ENCODE peak calls at places on chromosome 5, in nine cellular contexts. One of them, this sample, is unnamed.

GRCh38 chr5:78283105-78283504 is 11.4 kb downstream of the AP3B1 start:
- DNase-seq in heart left ventricle: no peak
- DNase-seq in myocyte: peak
- DNase-seq in hypothalamus: no peak
- DNase-seq in AG09309: no peak
- DNase-seq in GM06990: no peak
- DNase-seq in stimulated activated CD4-positive, alpha-beta T cell treated with anti-CD3 and anti-CD28 coated beads, Interleukin-15, amount 100 ng/mL, for 1 hour: no peak
- DNase-seq in M059J: no peak
- DNase-seq in RWPE1: no peak
- DNase-seq in this sample: no peak

GRCh38 chr5:142235870-142236672 is 88.8 kb downstream of the SPRY4 start:
- DNase-seq in heart left ventricle: no peak
- DNase-seq in myocyte: no peak
- DNase-seq in hypothalamus: no peak
- DNase-seq in AG09309: no peak
- DNase-seq in GM06990: no peak
- DNase-seq in stimulated activated CD4-positive, alpha-beta T cell treated with anti-CD3 and anti-CD28 coated beads, Interleukin-15, amount 100 ng/mL, for 1 hour: no peak
- DNase-seq in M059J: no peak
- DNase-seq in RWPE1: no peak
- DNase-seq in this sample: no peak

GRCh38 chr5:144144956-144145751 is 25.3 kb downstream of the YIPF5 start:
- DNase-seq in heart left ventricle: no peak
- DNase-seq in myocyte: no peak
- DNase-seq in hypothalamus: no peak
- DNase-seq in AG09309: no peak
- DNase-seq in GM06990: no peak
- DNase-seq in stimulated activated CD4-positive, alpha-beta T cell treated with anti-CD3 and anti-CD28 coated beads, Interleukin-15, amount 100 ng/mL, for 1 hour: no peak
- DNase-seq in M059J: no peak
- DNase-seq in RWPE1: no peak
- DNase-seq in this sample: no peak

GRCh38 chr5:141747152-141747640 is 65.2 kb upstream of the ARAP3 start:
- DNase-seq in heart left ventricle: peak
- DNase-seq in myocyte: peak
- DNase-seq in hypothalamus: peak
- DNase-seq in AG09309: no peak
- DNase-seq in GM06990: peak
- DNase-seq in stimulated activated CD4-positive, alpha-beta T cell treated with anti-CD3 and anti-CD28 coated beads, Interleukin-15, amount 100 ng/mL, for 1 hour: no peak
- DNase-seq in M059J: peak
- DNase-seq in RWPE1: peak
- DNase-seq in this sample: peak

GRCh38 chr5:67268233-67269011 is 71.8 kb upstream of the CD180 start:
- DNase-seq in heart left ventricle: peak
- DNase-seq in myocyte: peak
- DNase-seq in hypothalamus: peak
- DNase-seq in AG09309: peak
- DNase-seq in GM06990: no peak
- DNase-seq in stimulated activated CD4-positive, alpha-beta T cell treated with anti-CD3 and anti-CD28 coated beads, Interleukin-15, amount 100 ng/mL, for 1 hour: no peak
- DNase-seq in M059J: peak
- DNase-seq in RWPE1: peak
- DNase-seq in this sample: peak

GRCh38 chr5:138111937-138112336 is 27.3 kb downstream of the NME5 start:
- DNase-seq in heart left ventricle: no peak
- DNase-seq in myocyte: no peak
- DNase-seq in hypothalamus: no peak
- DNase-seq in AG09309: no peak
- DNase-seq in GM06990: no peak
- DNase-seq in stimulated activated CD4-positive, alpha-beta T cell treated with anti-CD3 and anti-CD28 coated beads, Interleukin-15, amount 100 ng/mL, for 1 hour: no peak
- DNase-seq in M059J: peak
- DNase-seq in RWPE1: no peak
- DNase-seq in this sample: no peak

GRCh38 chr5:153880094-153880493 is 158.6 kb downstream of the FAM114A2 start:
- DNase-seq in heart left ventricle: no peak
- DNase-seq in myocyte: no peak
- DNase-seq in hypothalamus: no peak
- DNase-seq in AG09309: no peak
- DNase-seq in GM06990: no peak
- DNase-seq in stimulated activated CD4-positive, alpha-beta T cell treated with anti-CD3 and anti-CD28 coated beads, Interleukin-15, amount 100 ng/mL, for 1 hour: no peak
- DNase-seq in M059J: peak
- DNase-seq in RWPE1: no peak
- DNase-seq in this sample: no peak

GRCh38 chr5:150510460-150511263 is 2.7 kb downstream of the NDST1 start:
- DNase-seq in heart left ventricle: no peak
- DNase-seq in myocyte: no peak
- DNase-seq in hypothalamus: no peak
- DNase-seq in AG09309: no peak
- DNase-seq in GM06990: no peak
- DNase-seq in stimulated activated CD4-positive, alpha-beta T cell treated with anti-CD3 and anti-CD28 coated beads, Interleukin-15, amount 100 ng/mL, for 1 hour: no peak
- DNase-seq in M059J: peak
- DNase-seq in RWPE1: no peak
- DNase-seq in this sample: no peak

GRCh38 chr5:164119806-164120440 is 614.5 kb downstream of the MAT2B start:
- DNase-seq in heart left ventricle: no peak
- DNase-seq in myocyte: peak
- DNase-seq in hypothalamus: no peak
- DNase-seq in AG09309: no peak
- DNase-seq in GM06990: peak
- DNase-seq in stimulated activated CD4-positive, alpha-beta T cell treated with anti-CD3 and anti-CD28 coated beads, Interleukin-15, amount 100 ng/mL, for 1 hour: no peak
- DNase-seq in M059J: no peak
- DNase-seq in RWPE1: peak
- DNase-seq in this sample: peak

This sample was measured in SJCRH30.